ENCODE peak calls at places on chromosomes 12 and 14, in ten cellular contexts. N is DMS53; O is mesenchymal stem cell; Z is mucosa of gallbladder; V is GM10248; D is AG20443; B is effector memory CD4-positive, alpha-beta T cell; W is neural crest cell; F is adrenal gland; R is naive thymus-derived CD4-positive, alpha-beta T cell. X is an unnamed sample.
A peak's percentile ranks its signal among the peaks of the same experiment; 100 is the strongest.

GRCh38 chr14:22994762-22995275 is 12.5 kb upstream of the AJUBA start:
- DNase-seq in N (no peak), O (peak; percentile 62), Z (no peak), V (peak; percentile 45), D (peak; percentile 51), B (no peak), W (no peak), F (peak; percentile 23), R (peak; percentile 53), X (no peak)

GRCh38 chr12:103884316-103884715 is 43.3 kb upstream of the NT5DC3 start:
- DNase-seq in N (peak; percentile 55), O (peak; percentile 45), Z (peak; percentile 22), V (peak; percentile 65), D (peak; percentile 74), B (no peak), W (no peak), F (peak; percentile 37), R (peak; percentile 58), X (peak; percentile 45)

GRCh38 chr14:102907303-102907844 is 15.1 kb upstream of the AMN start:
- DNase-seq in N (no peak), O (no peak), Z (no peak), V (no peak), D (no peak), B (no peak), W (no peak), F (no peak), R (no peak), X (no peak)

GRCh38 chr12:51033457-51034089 is 7.4 kb upstream of the SLC11A2 start:
- DNase-seq in N (no peak), O (no peak), Z (no peak), V (no peak), D (no peak), B (no peak), W (no peak), F (no peak), R (no peak), X (no peak)

GRCh38 chr12:111338096-111338495 is 30.8 kb downstream of the PHETA1 start:
- DNase-seq in N (no peak), O (no peak), Z (no peak), V (no peak), D (no peak), B (no peak), W (no peak), F (no peak), R (no peak), X (no peak)

GRCh38 chr12:28443337-28443736 is 253.1 kb downstream of the CCDC91 start:
- DNase-seq in N (peak; percentile 98), O (no peak), Z (no peak), V (no peak), D (no peak), B (no peak), W (no peak), F (no peak), R (no peak), X (no peak)

GRCh38 chr14:104105071-104105821 is 19.7 kb downstream of the ASPG start:
- DNase-seq in N (no peak), O (no peak), Z (no peak), V (no peak), D (no peak), B (no peak), W (no peak), F (no peak), R (no peak), X (no peak)

GRCh38 chr14:76050797-76051392 is 65.3 kb downstream of the IFT43 start:
- DNase-seq in N (peak; percentile 64), O (peak; percentile 62), Z (peak; percentile 46), V (peak; percentile 57), D (peak; percentile 77), B (peak; percentile 39), W (peak; percentile 80), F (peak; percentile 59), R (peak; percentile 42), X (peak; percentile 60)

GRCh38 chr14:100432652-100433427 is 109.7 kb downstream of the SLC25A47 start:
- DNase-seq in N (no peak), O (no peak), Z (no peak), V (no peak), D (no peak), B (no peak), W (no peak), F (no peak), R (no peak), X (no peak)

GRCh38 chr14:30840086-30840779 is 34.1 kb upstream of the COCH start:
- DNase-seq in N (no peak), O (no peak), Z (no peak), V (no peak), D (no peak), B (no peak), W (no peak), F (no peak), R (no peak), X (no peak)

GRCh38 chr12:52581481-52581880 is 7.8 kb upstream of the KRT74 start:
- DNase-seq in N (no peak), O (peak; percentile 23), Z (no peak), V (no peak), D (peak; percentile 57), B (no peak), W (no peak), F (no peak), R (no peak), X (no peak)

GRCh38 chr12:123976227-123976826 is 3.3 kb downstream of the ZNF664 start:
- DNase-seq in N (no peak), O (no peak), Z (no peak), V (no peak), D (no peak), B (no peak), W (no peak), F (no peak), R (no peak), X (no peak)

GRCh38 chr14:31270196-31270772 is 62.7 kb upstream of the HECTD1 start:
- DNase-seq in N (peak; percentile 51), O (no peak), Z (no peak), V (no peak), D (no peak), B (no peak), W (no peak), F (no peak), R (no peak), X (no peak)

GRCh38 chr12:12837025-12837872 is 24.1 kb downstream of the DDX47 start:
- DNase-seq in N (peak; percentile 85), O (peak; percentile 83), Z (no peak), V (peak; percentile 54), D (peak; percentile 87), B (no peak), W (no peak), F (peak; percentile 73), R (peak; percentile 59), X (peak; percentile 35)

GRCh38 chr14:75906680-75907280 is 75.0 kb downstream of the TGFB3 start:
- DNase-seq in N (peak; percentile 61), O (peak; percentile 65), Z (peak; percentile 67), V (peak; percentile 62), D (peak; percentile 70), B (peak; percentile 62), W (peak; percentile 76), F (peak; percentile 78), R (peak; percentile 54), X (peak; percentile 51)

GRCh38 chr12:2244013-2244861 is 191.4 kb downstream of the CACNA1C start:
- DNase-seq in N (no peak), O (peak; percentile 94), Z (peak; percentile 28), V (no peak), D (peak; percentile 93), B (no peak), W (no peak), F (no peak), R (no peak), X (no peak)

GRCh38 chr14:32560213-32560857 is 231.2 kb downstream of the AKAP6 start:
- DNase-seq in N (peak; percentile 78), O (peak; percentile 85), Z (peak; percentile 62), V (peak; percentile 41), D (peak; percentile 71), B (no peak), W (peak; percentile 56), F (peak; percentile 53), R (peak; percentile 7), X (peak; percentile 57)

GRCh38 chr12:131460516-131460915 is 250.4 kb upstream of the SFSWAP start:
- DNase-seq in N (no peak), O (no peak), Z (no peak), V (no peak), D (no peak), B (no peak), W (no peak), F (no peak), R (no peak), X (no peak)

GRCh38 chr14:89493877-89494634 is 77.0 kb upstream of the FOXN3 start:
- DNase-seq in N (no peak), O (no peak), Z (no peak), V (peak; percentile 57), D (no peak), B (no peak), W (no peak), F (no peak), R (no peak), X (no peak)

GRCh38 chr12:95118788-95119179 is 45.4 kb upstream of the NR2C1 start:
- DNase-seq in N (peak; percentile 23), O (peak; percentile 34), Z (no peak), V (no peak), D (no peak), B (no peak), W (no peak), F (no peak), R (no peak), X (no peak)

GRCh38 chr12:46555379-46555778 is 182.8 kb upstream of the SLC38A2 start:
- DNase-seq in N (no peak), O (peak; percentile 90), Z (no peak), V (no peak), D (peak; percentile 53), B (no peak), W (no peak), F (no peak), R (no peak), X (no peak)

GRCh38 chr14:99402283-99402648 is 78.4 kb downstream of the SETD3 start:
- DNase-seq in N (no peak), O (no peak), Z (no peak), V (no peak), D (no peak), B (no peak), W (no peak), F (no peak), R (no peak), X (no peak)

GRCh38 chr14:33475623-33476022 is 475.3 kb downstream of the EGLN3 start:
- DNase-seq in N (peak; percentile 68), O (peak; percentile 69), Z (peak; percentile 11), V (no peak), D (peak; percentile 9), B (no peak), W (peak; percentile 63), F (peak; percentile 31), R (no peak), X (peak; percentile 12)

GRCh38 chr12:91355150-91356006 is 172.8 kb upstream of the DCN start:
- DNase-seq in N (peak; percentile 89), O (peak; percentile 79), Z (peak; percentile 79), V (peak; percentile 16), D (peak; percentile 84), B (peak; percentile 4), W (peak; percentile 62), F (peak; percentile 61), R (peak; percentile 29), X (peak; percentile 26)

GRCh38 chr12:57196956-57197355 is 19.6 kb upstream of the NXPH4 start:
- DNase-seq in N (no peak), O (no peak), Z (no peak), V (no peak), D (no peak), B (no peak), W (no peak), F (no peak), R (no peak), X (no peak)